ENCODE peak calls at places on chromosomes 12 and 14, in eight cellular contexts. One of them, this sample, is unnamed.

GRCh38 chr14:72845675-72846074 is 48.2 kb downstream of the DPF3 start:
- DNase-seq in GM10248: no peak
- DNase-seq in foreskin fibroblast: no peak
- DNase-seq in fibroblast of the aortic adventitia: no peak
- DNase-seq in NCI-H524: peak; percentile 53
- DNase-seq in ovary: no peak
- DNase-seq in RWPE1: no peak
- DNase-seq in astrocyte of the spinal cord: no peak
- DNase-seq in this sample: no peak

GRCh38 chr12:122001379-122002209 is 20.1 kb upstream of the BCL7A start:
- DNase-seq in GM10248: no peak
- DNase-seq in foreskin fibroblast: no peak
- DNase-seq in fibroblast of the aortic adventitia: no peak
- DNase-seq in NCI-H524: peak; percentile 54
- DNase-seq in ovary: no peak
- DNase-seq in RWPE1: peak; percentile 89
- DNase-seq in astrocyte of the spinal cord: no peak
- DNase-seq in this sample: peak; percentile 30

GRCh38 chr12:122094735-122095561 is 16.4 kb downstream of the MLXIP start:
- DNase-seq in GM10248: no peak
- DNase-seq in foreskin fibroblast: no peak
- DNase-seq in fibroblast of the aortic adventitia: peak; percentile 71
- DNase-seq in NCI-H524: no peak
- DNase-seq in ovary: no peak
- DNase-seq in RWPE1: no peak
- DNase-seq in astrocyte of the spinal cord: peak; percentile 38
- DNase-seq in this sample: no peak

GRCh38 chr12:92297932-92298681 is 152.5 kb upstream of the BTG1 start:
- DNase-seq in GM10248: peak; percentile 27
- DNase-seq in foreskin fibroblast: peak; percentile 83
- DNase-seq in fibroblast of the aortic adventitia: peak; percentile 85
- DNase-seq in NCI-H524: no peak
- DNase-seq in ovary: peak; percentile 24
- DNase-seq in RWPE1: no peak
- DNase-seq in astrocyte of the spinal cord: peak; percentile 85
- DNase-seq in this sample: peak; percentile 87

GRCh38 chr12:107014050-107014449 is 27.1 kb upstream of the MTERF2 start:
- DNase-seq in GM10248: no peak
- DNase-seq in foreskin fibroblast: no peak
- DNase-seq in fibroblast of the aortic adventitia: no peak
- DNase-seq in NCI-H524: peak; percentile 1
- DNase-seq in ovary: no peak
- DNase-seq in RWPE1: peak; percentile 80
- DNase-seq in astrocyte of the spinal cord: no peak
- DNase-seq in this sample: no peak

GRCh38 chr14:85528080-85528881 is 1.7 kb upstream of the FLRT2 start:
- DNase-seq in GM10248: no peak
- DNase-seq in foreskin fibroblast: peak; percentile 82
- DNase-seq in fibroblast of the aortic adventitia: peak; percentile 95
- DNase-seq in NCI-H524: peak; percentile 85
- DNase-seq in ovary: peak; percentile 57
- DNase-seq in RWPE1: peak; percentile 66
- DNase-seq in astrocyte of the spinal cord: peak; percentile 93
- DNase-seq in this sample: peak; percentile 88

GRCh38 chr12:112607427-112607826 is 184.1 kb upstream of the RPH3A start:
- DNase-seq in GM10248: no peak
- DNase-seq in foreskin fibroblast: no peak
- DNase-seq in fibroblast of the aortic adventitia: no peak
- DNase-seq in NCI-H524: no peak
- DNase-seq in ovary: no peak
- DNase-seq in RWPE1: no peak
- DNase-seq in astrocyte of the spinal cord: no peak
- DNase-seq in this sample: no peak

GRCh38 chr12:4116251-4117111 is 157.1 kb upstream of the CCND2 start:
- DNase-seq in GM10248: no peak
- DNase-seq in foreskin fibroblast: peak; percentile 45
- DNase-seq in fibroblast of the aortic adventitia: peak; percentile 48
- DNase-seq in NCI-H524: no peak
- DNase-seq in ovary: no peak
- DNase-seq in RWPE1: peak; percentile 70
- DNase-seq in astrocyte of the spinal cord: peak; percentile 43
- DNase-seq in this sample: peak; percentile 88

GRCh38 chr14:69261761-69262331 is 1.9 kb downstream of the GALNT16 start:
- DNase-seq in GM10248: no peak
- DNase-seq in foreskin fibroblast: no peak
- DNase-seq in fibroblast of the aortic adventitia: no peak
- DNase-seq in NCI-H524: peak; percentile 53
- DNase-seq in ovary: no peak
- DNase-seq in RWPE1: no peak
- DNase-seq in astrocyte of the spinal cord: no peak
- DNase-seq in this sample: no peak

GRCh38 chr12:5785601-5786000 is 159.5 kb downstream of the ANO2 start:
- DNase-seq in GM10248: no peak
- DNase-seq in foreskin fibroblast: no peak
- DNase-seq in fibroblast of the aortic adventitia: no peak
- DNase-seq in NCI-H524: no peak
- DNase-seq in ovary: no peak
- DNase-seq in RWPE1: no peak
- DNase-seq in astrocyte of the spinal cord: no peak
- DNase-seq in this sample: no peak

GRCh38 chr12:131511803-131512564 is 198.9 kb upstream of the SFSWAP start:
- DNase-seq in GM10248: no peak
- DNase-seq in foreskin fibroblast: no peak
- DNase-seq in fibroblast of the aortic adventitia: no peak
- DNase-seq in NCI-H524: peak; percentile 18
- DNase-seq in ovary: no peak
- DNase-seq in RWPE1: no peak
- DNase-seq in astrocyte of the spinal cord: no peak
- DNase-seq in this sample: no peak

GRCh38 chr12:76901628-76902386 is 23.0 kb upstream of the CSRP2 start:
- DNase-seq in GM10248: no peak
- DNase-seq in foreskin fibroblast: no peak
- DNase-seq in fibroblast of the aortic adventitia: no peak
- DNase-seq in NCI-H524: no peak
- DNase-seq in ovary: no peak
- DNase-seq in RWPE1: no peak
- DNase-seq in astrocyte of the spinal cord: no peak
- DNase-seq in this sample: no peak

GRCh38 chr12:110371408-110372055 is 32.0 kb downstream of the ANAPC7 start:
- DNase-seq in GM10248: peak; percentile 78
- DNase-seq in foreskin fibroblast: no peak
- DNase-seq in fibroblast of the aortic adventitia: no peak
- DNase-seq in NCI-H524: peak; percentile 93
- DNase-seq in ovary: no peak
- DNase-seq in RWPE1: no peak
- DNase-seq in astrocyte of the spinal cord: no peak
- DNase-seq in this sample: no peak

GRCh38 chr12:52708010-52708409 is 4.7 kb upstream of the KRT77 start:
- DNase-seq in GM10248: no peak
- DNase-seq in foreskin fibroblast: no peak
- DNase-seq in fibroblast of the aortic adventitia: no peak
- DNase-seq in NCI-H524: no peak
- DNase-seq in ovary: no peak
- DNase-seq in RWPE1: no peak
- DNase-seq in astrocyte of the spinal cord: no peak
- DNase-seq in this sample: no peak

GRCh38 chr12:122116707-122117535 is 38.4 kb downstream of the MLXIP start:
- DNase-seq in GM10248: no peak
- DNase-seq in foreskin fibroblast: no peak
- DNase-seq in fibroblast of the aortic adventitia: no peak
- DNase-seq in NCI-H524: no peak
- DNase-seq in ovary: no peak
- DNase-seq in RWPE1: no peak
- DNase-seq in astrocyte of the spinal cord: no peak
- DNase-seq in this sample: peak; percentile 44

GRCh38 chr14:54090274-54090673 is 133.6 kb upstream of the BMP4 start:
- DNase-seq in GM10248: no peak
- DNase-seq in foreskin fibroblast: no peak
- DNase-seq in fibroblast of the aortic adventitia: no peak
- DNase-seq in NCI-H524: no peak
- DNase-seq in ovary: no peak
- DNase-seq in RWPE1: no peak
- DNase-seq in astrocyte of the spinal cord: no peak
- DNase-seq in this sample: no peak

GRCh38 chr12:62783881-62784280 is 151.1 kb downstream of the PPM1H start:
- DNase-seq in GM10248: no peak
- DNase-seq in foreskin fibroblast: no peak
- DNase-seq in fibroblast of the aortic adventitia: no peak
- DNase-seq in NCI-H524: peak; percentile 15
- DNase-seq in ovary: no peak
- DNase-seq in RWPE1: no peak
- DNase-seq in astrocyte of the spinal cord: no peak
- DNase-seq in this sample: no peak

GRCh38 chr12:7079826-7080125 is 12.5 kb downstream of the C1R start:
- DNase-seq in GM10248: no peak
- DNase-seq in foreskin fibroblast: peak; percentile 45
- DNase-seq in fibroblast of the aortic adventitia: peak; percentile 68
- DNase-seq in NCI-H524: no peak
- DNase-seq in ovary: no peak
- DNase-seq in RWPE1: no peak
- DNase-seq in astrocyte of the spinal cord: peak; percentile 53
- DNase-seq in this sample: peak; percentile 41

GRCh38 chr12:67193705-67194104 is 75.5 kb upstream of the CAND1 start:
- DNase-seq in GM10248: peak; percentile 5
- DNase-seq in foreskin fibroblast: peak; percentile 1
- DNase-seq in fibroblast of the aortic adventitia: peak; percentile 39
- DNase-seq in NCI-H524: no peak
- DNase-seq in ovary: no peak
- DNase-seq in RWPE1: peak; percentile 26
- DNase-seq in astrocyte of the spinal cord: peak; percentile 27
- DNase-seq in this sample: peak; percentile 76

GRCh38 chr12:54197037-54197909 is 8.5 kb upstream of the SMUG1 start:
- DNase-seq in GM10248: peak; percentile 55
- DNase-seq in foreskin fibroblast: peak; percentile 27
- DNase-seq in fibroblast of the aortic adventitia: peak; percentile 20
- DNase-seq in NCI-H524: no peak
- DNase-seq in ovary: no peak
- DNase-seq in RWPE1: peak; percentile 44
- DNase-seq in astrocyte of the spinal cord: no peak
- DNase-seq in this sample: peak; percentile 63

This sample was measured in astrocyte of the hippocampus.